ENCODE peak calls at places on chromosome 11, in six cellular contexts. One of them, this sample, is unnamed.

GRCh38 chr11:130095326-130095725 is 25.6 kb downstream of the APLP2 start:
- DNase-seq in amygdala: no peak
- DNase-seq in upper lobe of right lung: no peak
- DNase-seq in adrenal gland: no peak
- DNase-seq in AG09319: no peak
- DNase-seq in LoVo: no peak
- DNase-seq in this sample: no peak

GRCh38 chr11:78290293-78291176 is 101.8 kb downstream of the USP35 start:
- DNase-seq in upper lobe of right lung: no peak
- DNase-seq in AG09319: peak; percentile 24
- DNase-seq in amygdala: no peak
- DNase-seq in adrenal gland: peak; percentile 36
- DNase-seq in LoVo: peak; percentile 63
- DNase-seq in this sample: no peak

GRCh38 chr11:29310706-29311342 is 706.0 kb downstream of the KCNA4 start:
- DNase-seq in upper lobe of right lung: no peak
- DNase-seq in LoVo: no peak
- DNase-seq in adrenal gland: no peak
- DNase-seq in AG09319: no peak
- DNase-seq in amygdala: no peak
- DNase-seq in this sample: no peak

GRCh38 chr11:19474954-19475811 is 234.4 kb upstream of the E2F8 start:
- DNase-seq in amygdala: peak; percentile 72
- DNase-seq in upper lobe of right lung: no peak
- DNase-seq in adrenal gland: no peak
- DNase-seq in LoVo: no peak
- DNase-seq in AG09319: no peak
- DNase-seq in this sample: no peak

GRCh38 chr11:95255523-95256165 is 24.6 kb upstream of the SESN3 start:
- DNase-seq in upper lobe of right lung: no peak
- DNase-seq in LoVo: no peak
- DNase-seq in adrenal gland: no peak
- DNase-seq in amygdala: no peak
- DNase-seq in AG09319: no peak
- DNase-seq in this sample: no peak

GRCh38 chr11:77035041-77035440 is 843 bp downstream of the B3GNT6 start:
- DNase-seq in AG09319: no peak
- DNase-seq in adrenal gland: no peak
- DNase-seq in LoVo: no peak
- DNase-seq in amygdala: no peak
- DNase-seq in upper lobe of right lung: no peak
- DNase-seq in this sample: no peak

GRCh38 chr11:102390667-102391449 is 43.8 kb downstream of the BIRC2 start:
- DNase-seq in adrenal gland: peak; percentile 78
- DNase-seq in amygdala: peak; percentile 39
- DNase-seq in LoVo: peak; percentile 73
- DNase-seq in upper lobe of right lung: no peak
- DNase-seq in AG09319: peak; percentile 31
- DNase-seq in this sample: peak; percentile 39

GRCh38 chr11:130772266-130773227 is 143.7 kb downstream of the SNX19 start:
- DNase-seq in AG09319: peak; percentile 97
- DNase-seq in upper lobe of right lung: no peak
- DNase-seq in LoVo: peak; percentile 47
- DNase-seq in adrenal gland: peak; percentile 25
- DNase-seq in amygdala: no peak
- DNase-seq in this sample: no peak

GRCh38 chr11:79437981-79438630 is 2.7 kb downstream of the TENM4 start:
- DNase-seq in upper lobe of right lung: no peak
- DNase-seq in adrenal gland: peak; percentile 38
- DNase-seq in LoVo: no peak
- DNase-seq in amygdala: peak; percentile 34
- DNase-seq in AG09319: no peak
- DNase-seq in this sample: no peak

GRCh38 chr11:59708537-59708936 is 5.1 kb downstream of the OR10V1 start:
- DNase-seq in LoVo: no peak
- DNase-seq in amygdala: no peak
- DNase-seq in AG09319: no peak
- DNase-seq in upper lobe of right lung: no peak
- DNase-seq in adrenal gland: no peak
- DNase-seq in this sample: no peak

GRCh38 chr11:35006389-35007128 is 90.1 kb downstream of the PDHX start:
- DNase-seq in adrenal gland: no peak
- DNase-seq in amygdala: no peak
- DNase-seq in LoVo: no peak
- DNase-seq in AG09319: no peak
- DNase-seq in upper lobe of right lung: no peak
- DNase-seq in this sample: no peak

GRCh38 chr11:45180888-45181594 is 34.6 kb downstream of the PRDM11 start:
- DNase-seq in amygdala: no peak
- DNase-seq in adrenal gland: peak; percentile 75
- DNase-seq in LoVo: peak; percentile 86
- DNase-seq in upper lobe of right lung: peak; percentile 91
- DNase-seq in AG09319: no peak
- DNase-seq in this sample: no peak

GRCh38 chr11:28759311-28759710 is 651.1 kb downstream of the METTL15 start:
- DNase-seq in LoVo: peak; percentile 18
- DNase-seq in AG09319: no peak
- DNase-seq in upper lobe of right lung: no peak
- DNase-seq in adrenal gland: no peak
- DNase-seq in amygdala: no peak
- DNase-seq in this sample: no peak

GRCh38 chr11:131932584-131933360 is 562.4 kb downstream of the NTM start:
- DNase-seq in AG09319: no peak
- DNase-seq in adrenal gland: no peak
- DNase-seq in upper lobe of right lung: no peak
- DNase-seq in amygdala: peak; percentile 16
- DNase-seq in LoVo: no peak
- DNase-seq in this sample: no peak

GRCh38 chr11:13940611-13941256 is 21.8 kb upstream of the SPON1 start:
- DNase-seq in LoVo: no peak
- DNase-seq in upper lobe of right lung: no peak
- DNase-seq in amygdala: no peak
- DNase-seq in adrenal gland: no peak
- DNase-seq in AG09319: no peak
- DNase-seq in this sample: no peak

GRCh38 chr11:125123947-125124633 is 12.7 kb upstream of the TMEM218 start:
- DNase-seq in AG09319: peak; percentile 23
- DNase-seq in upper lobe of right lung: peak; percentile 81
- DNase-seq in adrenal gland: peak; percentile 72
- DNase-seq in amygdala: no peak
- DNase-seq in LoVo: peak; percentile 36
- DNase-seq in this sample: peak; percentile 43

GRCh38 chr11:70398834-70399680 is 728 bp downstream of the CTTN start:
- DNase-seq in LoVo: no peak
- DNase-seq in adrenal gland: peak; percentile 42
- DNase-seq in upper lobe of right lung: no peak
- DNase-seq in AG09319: no peak
- DNase-seq in amygdala: no peak
- DNase-seq in this sample: no peak

GRCh38 chr11:115284766-115285165 is 219.4 kb downstream of the CADM1 start:
- DNase-seq in upper lobe of right lung: no peak
- DNase-seq in AG09319: no peak
- DNase-seq in LoVo: no peak
- DNase-seq in adrenal gland: no peak
- DNase-seq in amygdala: no peak
- DNase-seq in this sample: no peak